ENCODE peak calls at places on chromosomes 3 and 15, in nine cellular contexts. One of them, this sample, is unnamed.

GRCh38 chr3:51392301-51393095 is 1.4 kb downstream of the RBM15B start:
- DNase-seq in fibroblast of the aortic adventitia: no peak
- DNase-seq in fibroblast of lung: no peak
- DNase-seq in fibroblast of pulmonary artery: no peak
- DNase-seq in fibroblast of mammary gland: no peak
- DNase-seq in CD4-positive, alpha-beta T cell: peak
- DNase-seq in CD8-positive, alpha-beta T cell: no peak
- DNase-seq in neural crest cell: no peak
- DNase-seq in A673: no peak
- DNase-seq in this sample: no peak

GRCh38 chr3:56747150-56747549 is 54.6 kb downstream of the ARHGEF3 start:
- DNase-seq in fibroblast of the aortic adventitia: no peak
- DNase-seq in fibroblast of lung: no peak
- DNase-seq in fibroblast of pulmonary artery: no peak
- DNase-seq in fibroblast of mammary gland: no peak
- DNase-seq in CD4-positive, alpha-beta T cell: no peak
- DNase-seq in CD8-positive, alpha-beta T cell: no peak
- DNase-seq in neural crest cell: no peak
- DNase-seq in A673: no peak
- DNase-seq in this sample: no peak

GRCh38 chr3:52402101-52402521 is 42.8 kb downstream of the SEMA3G start:
- DNase-seq in fibroblast of the aortic adventitia: no peak
- DNase-seq in fibroblast of lung: no peak
- DNase-seq in fibroblast of pulmonary artery: no peak
- DNase-seq in fibroblast of mammary gland: no peak
- DNase-seq in CD4-positive, alpha-beta T cell: no peak
- DNase-seq in CD8-positive, alpha-beta T cell: no peak
- DNase-seq in neural crest cell: no peak
- DNase-seq in A673: no peak
- DNase-seq in this sample: no peak

GRCh38 chr15:30816430-30816829 is 87.3 kb upstream of the FAN1 start:
- DNase-seq in fibroblast of the aortic adventitia: no peak
- DNase-seq in fibroblast of lung: no peak
- DNase-seq in fibroblast of pulmonary artery: no peak
- DNase-seq in fibroblast of mammary gland: no peak
- DNase-seq in CD4-positive, alpha-beta T cell: no peak
- DNase-seq in CD8-positive, alpha-beta T cell: no peak
- DNase-seq in neural crest cell: no peak
- DNase-seq in A673: no peak
- DNase-seq in this sample: no peak

GRCh38 chr15:48965972-48966371 is 2.3 kb upstream of the SHC4 start:
- DNase-seq in fibroblast of the aortic adventitia: peak
- DNase-seq in fibroblast of lung: peak
- DNase-seq in fibroblast of pulmonary artery: peak
- DNase-seq in fibroblast of mammary gland: peak
- DNase-seq in CD4-positive, alpha-beta T cell: no peak
- DNase-seq in CD8-positive, alpha-beta T cell: no peak
- DNase-seq in neural crest cell: no peak
- DNase-seq in A673: peak
- DNase-seq in this sample: peak

GRCh38 chr15:83398591-83398990 is 48.5 kb upstream of the SH3GL3 start:
- DNase-seq in fibroblast of the aortic adventitia: peak
- DNase-seq in fibroblast of lung: peak
- DNase-seq in fibroblast of pulmonary artery: peak
- DNase-seq in fibroblast of mammary gland: peak
- DNase-seq in CD4-positive, alpha-beta T cell: no peak
- DNase-seq in CD8-positive, alpha-beta T cell: no peak
- DNase-seq in neural crest cell: no peak
- DNase-seq in A673: peak
- DNase-seq in this sample: peak

GRCh38 chr15:43085921-43086320 is 19.9 kb downstream of the UBR1 start:
- DNase-seq in fibroblast of the aortic adventitia: peak
- DNase-seq in fibroblast of lung: peak
- DNase-seq in fibroblast of pulmonary artery: peak
- DNase-seq in fibroblast of mammary gland: peak
- DNase-seq in CD4-positive, alpha-beta T cell: no peak
- DNase-seq in CD8-positive, alpha-beta T cell: no peak
- DNase-seq in neural crest cell: no peak
- DNase-seq in A673: no peak
- DNase-seq in this sample: no peak

GRCh38 chr3:40398346-40398745 is 11.4 kb downstream of the ENTPD3 start:
- DNase-seq in fibroblast of the aortic adventitia: peak
- DNase-seq in fibroblast of lung: no peak
- DNase-seq in fibroblast of pulmonary artery: no peak
- DNase-seq in fibroblast of mammary gland: no peak
- DNase-seq in CD4-positive, alpha-beta T cell: no peak
- DNase-seq in CD8-positive, alpha-beta T cell: no peak
- DNase-seq in neural crest cell: no peak
- DNase-seq in A673: no peak
- DNase-seq in this sample: peak

GRCh38 chr3:148534089-148534988 is 163.4 kb upstream of the AGTR1 start:
- DNase-seq in fibroblast of the aortic adventitia: no peak
- DNase-seq in fibroblast of lung: no peak
- DNase-seq in fibroblast of pulmonary artery: no peak
- DNase-seq in fibroblast of mammary gland: no peak
- DNase-seq in CD4-positive, alpha-beta T cell: no peak
- DNase-seq in CD8-positive, alpha-beta T cell: no peak
- DNase-seq in neural crest cell: no peak
- DNase-seq in A673: no peak
- DNase-seq in this sample: no peak

GRCh38 chr3:185308126-185308754 is 54.4 kb upstream of the EHHADH start:
- DNase-seq in fibroblast of the aortic adventitia: peak
- DNase-seq in fibroblast of lung: peak
- DNase-seq in fibroblast of pulmonary artery: peak
- DNase-seq in fibroblast of mammary gland: peak
- DNase-seq in CD4-positive, alpha-beta T cell: no peak
- DNase-seq in CD8-positive, alpha-beta T cell: no peak
- DNase-seq in neural crest cell: peak
- DNase-seq in A673: peak
- DNase-seq in this sample: peak

GRCh38 chr3:36318584-36319200 is 61.6 kb upstream of the STAC start:
- DNase-seq in fibroblast of the aortic adventitia: no peak
- DNase-seq in fibroblast of lung: no peak
- DNase-seq in fibroblast of pulmonary artery: no peak
- DNase-seq in fibroblast of mammary gland: no peak
- DNase-seq in CD4-positive, alpha-beta T cell: no peak
- DNase-seq in CD8-positive, alpha-beta T cell: no peak
- DNase-seq in neural crest cell: no peak
- DNase-seq in A673: no peak
- DNase-seq in this sample: no peak

GRCh38 chr3:14424711-14425573 is 22.5 kb downstream of the SLC6A6 start:
- DNase-seq in fibroblast of the aortic adventitia: no peak
- DNase-seq in fibroblast of lung: peak
- DNase-seq in fibroblast of pulmonary artery: no peak
- DNase-seq in fibroblast of mammary gland: no peak
- DNase-seq in CD4-positive, alpha-beta T cell: no peak
- DNase-seq in CD8-positive, alpha-beta T cell: peak
- DNase-seq in neural crest cell: no peak
- DNase-seq in A673: no peak
- DNase-seq in this sample: peak

GRCh38 chr15:46709461-46709860 is 1007.8 kb upstream of the SEMA6D start:
- DNase-seq in fibroblast of the aortic adventitia: no peak
- DNase-seq in fibroblast of lung: no peak
- DNase-seq in fibroblast of pulmonary artery: no peak
- DNase-seq in fibroblast of mammary gland: no peak
- DNase-seq in CD4-positive, alpha-beta T cell: no peak
- DNase-seq in CD8-positive, alpha-beta T cell: no peak
- DNase-seq in neural crest cell: no peak
- DNase-seq in A673: no peak
- DNase-seq in this sample: no peak

GRCh38 chr3:136728918-136729317 is 23.3 kb downstream of the STAG1 start:
- DNase-seq in fibroblast of the aortic adventitia: peak
- DNase-seq in fibroblast of lung: peak
- DNase-seq in fibroblast of pulmonary artery: peak
- DNase-seq in fibroblast of mammary gland: peak
- DNase-seq in CD4-positive, alpha-beta T cell: no peak
- DNase-seq in CD8-positive, alpha-beta T cell: no peak
- DNase-seq in neural crest cell: no peak
- DNase-seq in A673: no peak
- DNase-seq in this sample: peak

GRCh38 chr3:189966843-189967242 is 153.9 kb downstream of the P3H2 start:
- DNase-seq in fibroblast of the aortic adventitia: no peak
- DNase-seq in fibroblast of lung: no peak
- DNase-seq in fibroblast of pulmonary artery: no peak
- DNase-seq in fibroblast of mammary gland: no peak
- DNase-seq in CD4-positive, alpha-beta T cell: no peak
- DNase-seq in CD8-positive, alpha-beta T cell: no peak
- DNase-seq in neural crest cell: no peak
- DNase-seq in A673: no peak
- DNase-seq in this sample: no peak

GRCh38 chr3:4826237-4827100 is 152.8 kb upstream of the BHLHE40 start:
- DNase-seq in fibroblast of the aortic adventitia: peak
- DNase-seq in fibroblast of lung: peak
- DNase-seq in fibroblast of pulmonary artery: peak
- DNase-seq in fibroblast of mammary gland: peak
- DNase-seq in CD4-positive, alpha-beta T cell: no peak
- DNase-seq in CD8-positive, alpha-beta T cell: no peak
- DNase-seq in neural crest cell: no peak
- DNase-seq in A673: no peak
- DNase-seq in this sample: no peak

GRCh38 chr3:187183903-187184302 is 13.4 kb upstream of the RTP1 start:
- DNase-seq in fibroblast of the aortic adventitia: no peak
- DNase-seq in fibroblast of lung: no peak
- DNase-seq in fibroblast of pulmonary artery: no peak
- DNase-seq in fibroblast of mammary gland: peak
- DNase-seq in CD4-positive, alpha-beta T cell: no peak
- DNase-seq in CD8-positive, alpha-beta T cell: no peak
- DNase-seq in neural crest cell: no peak
- DNase-seq in A673: peak
- DNase-seq in this sample: no peak

DNA sequence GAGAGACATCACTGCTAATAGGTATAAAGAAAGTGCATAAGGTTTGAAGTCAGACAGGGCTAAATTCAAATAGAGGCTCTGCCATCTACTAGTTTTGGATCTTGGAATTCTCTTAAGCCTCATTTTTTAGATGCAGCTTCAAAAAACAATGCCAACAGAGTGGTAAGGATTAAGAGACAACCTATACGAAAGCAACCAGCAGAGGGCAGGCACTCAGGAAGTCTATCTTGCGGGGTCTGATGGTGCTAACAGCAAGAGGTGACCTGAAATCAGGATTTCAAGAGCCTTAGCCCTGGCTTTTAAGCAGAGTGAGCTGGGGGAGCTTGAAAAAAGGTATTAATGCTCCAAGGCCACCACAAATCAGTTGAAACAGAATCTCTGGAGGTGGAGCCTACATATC is 40.7 kb downstream of the LDHAL6B start:
- DNase-seq in fibroblast of the aortic adventitia: peak
- DNase-seq in fibroblast of lung: peak
- DNase-seq in fibroblast of pulmonary artery: peak
- DNase-seq in fibroblast of mammary gland: peak
- DNase-seq in CD4-positive, alpha-beta T cell: no peak
- DNase-seq in CD8-positive, alpha-beta T cell: peak
- DNase-seq in neural crest cell: peak
- DNase-seq in A673: peak
- DNase-seq in this sample: peak
- TF ChIP-seq CTCF in fibroblast of the aortic adventitia: peak
- TF ChIP-seq CTCF in fibroblast of lung: peak
- TF ChIP-seq CTCF in fibroblast of pulmonary artery: peak
- TF ChIP-seq CTCF in fibroblast of mammary gland: peak
- TF ChIP-seq CTCF in CD4-positive, alpha-beta T cell: peak
- TF ChIP-seq CTCF in CD8-positive, alpha-beta T cell: peak
- TF ChIP-seq CTCF in neural crest cell: peak
- TF ChIP-seq CTCF in A673: peak
- TF ChIP-seq CTCF in this sample: peak

GRCh38 chr3:158339638-158340037 is 229.7 kb downstream of the RSRC1 start:
- DNase-seq in fibroblast of the aortic adventitia: no peak
- DNase-seq in fibroblast of lung: no peak
- DNase-seq in fibroblast of pulmonary artery: no peak
- DNase-seq in fibroblast of mammary gland: no peak
- DNase-seq in CD4-positive, alpha-beta T cell: no peak
- DNase-seq in CD8-positive, alpha-beta T cell: no peak
- DNase-seq in neural crest cell: no peak
- DNase-seq in A673: peak
- DNase-seq in this sample: no peak

GRCh38 chr3:158337007-158337608 is 227.2 kb downstream of the RSRC1 start:
- DNase-seq in fibroblast of the aortic adventitia: no peak
- DNase-seq in fibroblast of lung: no peak
- DNase-seq in fibroblast of pulmonary artery: no peak
- DNase-seq in fibroblast of mammary gland: no peak
- DNase-seq in CD4-positive, alpha-beta T cell: no peak
- DNase-seq in CD8-positive, alpha-beta T cell: no peak
- DNase-seq in neural crest cell: no peak
- DNase-seq in A673: no peak
- DNase-seq in this sample: no peak
- TF ChIP-seq CTCF in fibroblast of the aortic adventitia: no peak
- TF ChIP-seq CTCF in fibroblast of lung: no peak
- TF ChIP-seq CTCF in fibroblast of pulmonary artery: no peak
- TF ChIP-seq CTCF in fibroblast of mammary gland: no peak
- TF ChIP-seq CTCF in CD4-positive, alpha-beta T cell: no peak
- TF ChIP-seq CTCF in CD8-positive, alpha-beta T cell: no peak
- TF ChIP-seq CTCF in neural crest cell: no peak
- TF ChIP-seq CTCF in A673: no peak
- TF ChIP-seq CTCF in this sample: no peak

DNA sequence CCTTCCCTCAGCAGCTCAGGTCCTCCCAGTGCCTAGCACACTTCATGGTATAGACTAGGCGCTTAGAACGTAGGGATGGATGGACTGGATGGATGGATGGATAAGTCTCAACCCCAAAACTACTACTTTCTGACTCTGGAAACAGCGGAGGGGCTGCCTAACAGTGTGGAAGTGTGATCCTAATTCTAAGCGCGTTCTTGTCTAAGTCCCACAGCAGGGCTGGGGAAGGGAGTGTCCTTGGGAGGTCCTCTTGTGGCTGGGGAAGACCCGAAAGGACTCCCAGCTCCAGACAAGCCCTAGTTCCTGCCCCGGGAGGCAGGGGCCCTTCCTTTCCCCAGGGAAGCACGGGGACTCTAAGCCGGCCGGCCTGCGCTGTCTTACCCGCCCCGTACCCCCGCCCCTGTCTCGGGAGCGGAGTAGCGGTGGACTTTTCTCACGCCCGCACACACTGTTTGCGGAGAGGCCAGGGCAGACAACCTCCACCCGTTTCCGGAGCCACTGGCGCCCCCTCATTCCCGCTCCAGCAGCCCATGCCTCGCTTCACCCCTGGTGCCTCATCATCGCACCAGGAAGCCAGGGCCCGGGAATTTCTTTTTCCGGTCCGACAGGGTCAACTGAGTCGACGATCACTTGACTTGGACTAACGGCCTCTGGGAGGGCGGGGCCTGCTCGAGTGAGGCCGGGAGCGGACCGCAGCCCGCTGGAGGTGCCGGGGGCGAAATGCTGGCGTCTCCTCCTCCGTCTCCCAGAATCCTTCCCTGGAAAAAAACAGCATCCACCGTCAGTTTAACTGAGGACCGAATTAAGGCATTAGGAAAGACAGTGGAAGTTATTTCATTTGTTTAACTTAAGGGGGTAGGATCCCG is 133.3 kb downstream of the TBC1D2B start:
- DNase-seq in fibroblast of the aortic adventitia: peak
- DNase-seq in fibroblast of lung: peak
- DNase-seq in fibroblast of pulmonary artery: peak
- DNase-seq in fibroblast of mammary gland: peak
- DNase-seq in CD4-positive, alpha-beta T cell: peak
- DNase-seq in CD8-positive, alpha-beta T cell: no peak
- DNase-seq in neural crest cell: peak
- DNase-seq in A673: peak
- DNase-seq in this sample: peak
- TF ChIP-seq CTCF in fibroblast of the aortic adventitia: no peak
- TF ChIP-seq CTCF in fibroblast of lung: no peak
- TF ChIP-seq CTCF in fibroblast of pulmonary artery: no peak
- TF ChIP-seq CTCF in fibroblast of mammary gland: no peak
- TF ChIP-seq CTCF in CD4-positive, alpha-beta T cell: no peak
- TF ChIP-seq CTCF in CD8-positive, alpha-beta T cell: no peak
- TF ChIP-seq CTCF in neural crest cell: no peak
- TF ChIP-seq CTCF in A673: no peak
- TF ChIP-seq CTCF in this sample: no peak

GRCh38 chr15:66707310-66708160 is 5.5 kb downstream of the SMAD6 start:
- DNase-seq in fibroblast of the aortic adventitia: peak
- DNase-seq in fibroblast of lung: peak
- DNase-seq in fibroblast of pulmonary artery: peak
- DNase-seq in fibroblast of mammary gland: peak
- DNase-seq in CD4-positive, alpha-beta T cell: no peak
- DNase-seq in CD8-positive, alpha-beta T cell: no peak
- DNase-seq in neural crest cell: no peak
- DNase-seq in A673: peak
- DNase-seq in this sample: peak
- TF ChIP-seq CTCF in fibroblast of the aortic adventitia: peak
- TF ChIP-seq CTCF in fibroblast of lung: no peak
- TF ChIP-seq CTCF in fibroblast of pulmonary artery: peak
- TF ChIP-seq CTCF in fibroblast of mammary gland: peak
- TF ChIP-seq CTCF in CD4-positive, alpha-beta T cell: no peak
- TF ChIP-seq CTCF in CD8-positive, alpha-beta T cell: no peak
- TF ChIP-seq CTCF in neural crest cell: peak
- TF ChIP-seq CTCF in A673: peak
- TF ChIP-seq CTCF in this sample: peak

This sample was measured in foreskin fibroblast.